ENCODE peak calls at places on chromosomes 13 and 19, in five cellular contexts. H is tibial artery, V is right lobe of liver, R is transverse colon, J is adrenal gland. I is an unnamed sample.

GRCh38 chr19:53503126-53503525 is 34.8 kb upstream of the ZNF331 start:
- DNase-seq in V (no peak), J (no peak), H (no peak), R (no peak), I (no peak)

GRCh38 chr13:23469901-23470525 is 36.5 kb upstream of the SACS start:
- DNase-seq in J (no peak), V (no peak), R (no peak), H (no peak), I (no peak)

GRCh38 chr13:44384778-44385177 is 11.2 kb downstream of the SERP2 start:
- DNase-seq in H (no peak), R (no peak), J (no peak), V (no peak), I (no peak)

GRCh38 chr13:31322025-31322424 is 122.2 kb downstream of the B3GLCT start:
- DNase-seq in H (no peak), J (no peak), R (no peak), V (no peak), I (no peak)

GRCh38 chr19:34365463-34366401 is 736 bp downstream of the GPI start:
- DNase-seq in H (peak; percentile 74), V (peak; percentile 80), J (peak; percentile 73), R (peak; percentile 56), I (no peak)

GRCh38 chr13:50699874-50700663 is 143.4 kb downstream of the DLEU7 start:
- DNase-seq in H (no peak), R (no peak), V (no peak), J (no peak), I (no peak)

GRCh38 chr19:1469200-1469935 is 9.6 kb downstream of the C19orf25 start:
- DNase-seq in H (no peak), V (no peak), J (no peak), R (no peak), I (no peak)

GRCh38 chr13:42041017-42041683 is 7.3 kb upstream of the DGKH start:
- DNase-seq in R (peak; percentile 73), J (peak; percentile 42), H (peak; percentile 70), V (peak; percentile 61), I (no peak)

GRCh38 chr19:46759817-46760333 is 13.6 kb upstream of the STRN4 start:
- DNase-seq in H (no peak), R (no peak), J (no peak), V (no peak), I (no peak)

GRCh38 chr13:35744566-35745203 is 268.2 kb upstream of the MAB21L1 start:
- DNase-seq in R (no peak), H (no peak), J (no peak), V (no peak), I (no peak)

GRCh38 chr13:41588899-41589298 is 131.5 kb downstream of the RGCC start:
- DNase-seq in V (no peak), H (no peak), J (peak; percentile 22), R (no peak), I (no peak)

GRCh38 chr13:35848868-35849644 is 282.1 kb downstream of the DCLK1 start:
- DNase-seq in J (no peak), H (no peak), V (no peak), R (no peak), I (no peak)

GRCh38 chr13:88051746-88052482 is 380.7 kb downstream of the SLITRK5 start:
- DNase-seq in R (no peak), V (no peak), H (no peak), J (no peak), I (no peak)

GRCh38 chr19:8615813-8616596 is 5.5 kb upstream of the ADAMTS10 start:
- DNase-seq in J (peak; percentile 69), V (peak; percentile 69), R (peak; percentile 44), H (peak; percentile 81), I (no peak)

GRCh38 chr13:29771247-29771646 is 79.2 kb downstream of the UBL3 start:
- DNase-seq in R (no peak), J (no peak), H (no peak), V (no peak), I (peak; percentile 21)
- TF ChIP-seq CTCF in R (peak; percentile 41), J (peak; percentile 57), H (peak; percentile 49), V (peak; percentile 52), I (no peak)

DNA sequence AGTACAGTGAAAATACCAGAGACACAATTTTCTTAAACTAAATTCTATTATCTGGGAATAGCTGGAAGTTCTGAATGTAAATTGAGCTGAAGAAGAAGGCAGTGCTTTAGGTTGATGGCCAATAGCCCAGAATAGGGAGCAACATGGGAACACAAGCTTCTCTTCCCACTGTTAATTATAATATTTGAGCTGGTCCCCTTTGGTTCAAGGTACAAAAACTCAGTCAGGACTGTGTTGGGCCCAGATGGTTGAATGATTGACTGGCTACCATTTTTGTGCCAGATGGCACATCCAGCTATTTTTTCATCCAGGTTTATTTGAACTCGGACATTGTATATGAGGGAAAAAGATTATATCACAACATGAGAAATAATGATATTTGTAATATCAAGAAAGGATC is 458.9 kb downstream of the SLITRK1 start:
- DNase-seq in V (no peak), R (no peak), H (no peak), J (no peak), I (no peak)
- H3K4me3 ChIP-seq in V (no peak overlapping the region), R (no peak overlapping the region), H (no peak overlapping the region), J (no peak overlapping the region), I (no peak overlapping the region)

GRCh38 chr19:4108767-4109625 is 14.9 kb downstream of the MAP2K2 start:
- DNase-seq in H (no peak), V (no peak), J (no peak), R (peak; percentile 45), I (peak; percentile 87)

GRCh38 chr19:4113398-4114088 is 10.4 kb downstream of the MAP2K2 start:
- DNase-seq in V (no peak), H (no peak), J (no peak), R (no peak), I (no peak)

GRCh38 chr19:4112367-4112766 is 11.6 kb downstream of the MAP2K2 start:
- DNase-seq in H (no peak), V (no peak), R (no peak), J (no peak), I (no peak)

GRCh38 chr19:4114181-4114580 is 9.7 kb downstream of the MAP2K2 start:
- DNase-seq in V (no peak), J (peak; percentile 73), H (no peak), R (no peak), I (no peak)

GRCh38 chr19:4109626-4109945 is 14.3 kb downstream of the MAP2K2 start:
- DNase-seq in V (no peak), H (no peak), R (no peak), J (no peak), I (no peak)
- TF ChIP-seq CTCF in V (no peak), H (no peak), R (no peak), J (no peak), I (no peak)

DNA sequence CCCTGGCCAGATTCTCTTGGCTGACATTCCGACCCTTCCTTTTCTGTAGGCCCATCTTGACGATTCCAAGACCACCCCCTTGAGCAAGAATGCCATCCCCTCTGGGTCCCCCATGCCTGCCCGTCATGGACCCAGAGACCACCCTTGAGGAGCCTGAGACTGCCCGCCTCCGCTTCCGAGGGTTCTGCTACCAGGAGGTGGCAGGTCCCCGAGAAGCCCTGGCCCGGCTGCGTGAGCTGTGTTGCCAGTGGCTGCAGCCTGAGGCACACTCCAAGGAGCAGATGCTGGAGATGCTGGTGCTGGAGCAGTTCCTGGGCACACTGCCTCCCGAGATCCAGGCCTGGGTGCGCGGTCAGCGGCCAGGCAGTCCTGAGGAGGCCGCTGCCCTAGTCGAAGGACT is 978 bp downstream of the ZNF446 start:
- DNase-seq in J (no peak), R (no peak), V (no peak), H (no peak), I (no peak)
- H3K4me3 ChIP-seq in J (no peak overlapping the region), R (no peak overlapping the region), V (no peak overlapping the region), H (peak overlapping the region; percentile 67), I (peak overlapping the region; percentile 80)